ENCODE peak calls at places on chromosomes 11 and 22, in nine cellular contexts. One of them, this sample, is unnamed.

GRCh38 chr22:25025586-25025985 is 73.1 kb downstream of the KIAA1671 start:
- DNase-seq in AG09309: no peak
- DNase-seq in cardiac muscle cell: no peak
- DNase-seq in smooth muscle cell of the brain vasculature: no peak
- DNase-seq in T47D: no peak
- DNase-seq in D341Med: no peak
- DNase-seq in kidney: no peak
- DNase-seq in astrocyte of the spinal cord: no peak
- DNase-seq in left lung: no peak
- DNase-seq in this sample: no peak

GRCh38 chr11:100980156-100980555 is 149.5 kb downstream of the PGR start:
- DNase-seq in AG09309: no peak
- DNase-seq in cardiac muscle cell: peak
- DNase-seq in smooth muscle cell of the brain vasculature: peak
- DNase-seq in T47D: peak
- DNase-seq in D341Med: no peak
- DNase-seq in kidney: no peak
- DNase-seq in astrocyte of the spinal cord: peak
- DNase-seq in left lung: no peak
- DNase-seq in this sample: peak

GRCh38 chr22:42994917-42995562 is 19.9 kb downstream of the PACSIN2 start:
- DNase-seq in AG09309: peak
- DNase-seq in cardiac muscle cell: peak
- DNase-seq in smooth muscle cell of the brain vasculature: peak
- DNase-seq in T47D: peak
- DNase-seq in D341Med: no peak
- DNase-seq in kidney: peak
- DNase-seq in astrocyte of the spinal cord: peak
- DNase-seq in left lung: peak
- DNase-seq in this sample: peak

GRCh38 chr11:61477734-61478148 is 30.8 kb upstream of the LRRC10B start:
- DNase-seq in AG09309: no peak
- DNase-seq in cardiac muscle cell: no peak
- DNase-seq in smooth muscle cell of the brain vasculature: no peak
- DNase-seq in T47D: peak
- DNase-seq in D341Med: peak
- DNase-seq in kidney: no peak
- DNase-seq in astrocyte of the spinal cord: no peak
- DNase-seq in left lung: peak
- DNase-seq in this sample: peak

GRCh38 chr22:21055564-21055834 is 9.8 kb downstream of the LRRC74B start:
- DNase-seq in AG09309: no peak
- DNase-seq in cardiac muscle cell: no peak
- DNase-seq in smooth muscle cell of the brain vasculature: no peak
- DNase-seq in T47D: no peak
- DNase-seq in D341Med: no peak
- DNase-seq in kidney: no peak
- DNase-seq in astrocyte of the spinal cord: no peak
- DNase-seq in left lung: no peak
- DNase-seq in this sample: no peak

GRCh38 chr11:57294225-57295131 is 30.3 kb downstream of the TNKS1BP1 start:
- DNase-seq in AG09309: no peak
- DNase-seq in cardiac muscle cell: peak
- DNase-seq in smooth muscle cell of the brain vasculature: peak
- DNase-seq in T47D: no peak
- DNase-seq in D341Med: peak
- DNase-seq in kidney: no peak
- DNase-seq in astrocyte of the spinal cord: peak
- DNase-seq in left lung: peak
- DNase-seq in this sample: no peak

GRCh38 chr11:35330924-35331323 is 88.4 kb downstream of the SLC1A2 start:
- DNase-seq in AG09309: no peak
- DNase-seq in cardiac muscle cell: no peak
- DNase-seq in smooth muscle cell of the brain vasculature: no peak
- DNase-seq in T47D: no peak
- DNase-seq in D341Med: no peak
- DNase-seq in kidney: no peak
- DNase-seq in astrocyte of the spinal cord: no peak
- DNase-seq in left lung: no peak
- DNase-seq in this sample: no peak

GRCh38 chr11:92152245-92152644 is 72.4 kb upstream of the FAT3 start:
- DNase-seq in AG09309: no peak
- DNase-seq in cardiac muscle cell: no peak
- DNase-seq in smooth muscle cell of the brain vasculature: no peak
- DNase-seq in T47D: no peak
- DNase-seq in D341Med: peak
- DNase-seq in kidney: no peak
- DNase-seq in astrocyte of the spinal cord: no peak
- DNase-seq in left lung: no peak
- DNase-seq in this sample: peak

GRCh38 chr22:19566599-19567382 is 42.6 kb upstream of the CLDN5 start:
- DNase-seq in AG09309: no peak
- DNase-seq in cardiac muscle cell: no peak
- DNase-seq in smooth muscle cell of the brain vasculature: no peak
- DNase-seq in T47D: no peak
- DNase-seq in D341Med: no peak
- DNase-seq in kidney: no peak
- DNase-seq in astrocyte of the spinal cord: no peak
- DNase-seq in left lung: no peak
- DNase-seq in this sample: no peak

GRCh38 chr11:35236667-35237003 is 97.7 kb downstream of the CD44 start:
- DNase-seq in AG09309: peak
- DNase-seq in cardiac muscle cell: peak
- DNase-seq in smooth muscle cell of the brain vasculature: no peak
- DNase-seq in T47D: no peak
- DNase-seq in D341Med: no peak
- DNase-seq in kidney: peak
- DNase-seq in astrocyte of the spinal cord: peak
- DNase-seq in left lung: no peak
- DNase-seq in this sample: no peak

GRCh38 chr11:134512061-134512460 is 100.0 kb upstream of the B3GAT1 start:
- DNase-seq in AG09309: no peak
- DNase-seq in cardiac muscle cell: no peak
- DNase-seq in smooth muscle cell of the brain vasculature: no peak
- DNase-seq in T47D: no peak
- DNase-seq in D341Med: no peak
- DNase-seq in kidney: peak
- DNase-seq in astrocyte of the spinal cord: no peak
- DNase-seq in left lung: peak
- DNase-seq in this sample: no peak

GRCh38 chr22:24370426-24370825 is 57.0 kb upstream of the ADORA2A start:
- DNase-seq in AG09309: no peak
- DNase-seq in cardiac muscle cell: no peak
- DNase-seq in smooth muscle cell of the brain vasculature: no peak
- DNase-seq in T47D: no peak
- DNase-seq in D341Med: no peak
- DNase-seq in kidney: no peak
- DNase-seq in astrocyte of the spinal cord: no peak
- DNase-seq in left lung: no peak
- DNase-seq in this sample: no peak

GRCh38 chr22:45511847-45512261 is 9.2 kb downstream of the FBLN1 start:
- DNase-seq in AG09309: peak
- DNase-seq in cardiac muscle cell: peak
- DNase-seq in smooth muscle cell of the brain vasculature: peak
- DNase-seq in T47D: no peak
- DNase-seq in D341Med: no peak
- DNase-seq in kidney: peak
- DNase-seq in astrocyte of the spinal cord: peak
- DNase-seq in left lung: peak
- DNase-seq in this sample: no peak

GRCh38 chr11:117828641-117829368 is 4.3 kb upstream of the FXYD2 start:
- DNase-seq in AG09309: no peak
- DNase-seq in cardiac muscle cell: peak
- DNase-seq in smooth muscle cell of the brain vasculature: no peak
- DNase-seq in T47D: no peak
- DNase-seq in D341Med: no peak
- DNase-seq in kidney: peak
- DNase-seq in astrocyte of the spinal cord: peak
- DNase-seq in left lung: peak
- DNase-seq in this sample: peak

GRCh38 chr11:119480375-119481020 is 57.5 kb upstream of the THY1 start:
- DNase-seq in AG09309: no peak
- DNase-seq in cardiac muscle cell: no peak
- DNase-seq in smooth muscle cell of the brain vasculature: no peak
- DNase-seq in T47D: no peak
- DNase-seq in D341Med: no peak
- DNase-seq in kidney: peak
- DNase-seq in astrocyte of the spinal cord: no peak
- DNase-seq in left lung: no peak
- DNase-seq in this sample: no peak

GRCh38 chr11:128481135-128481534 is 106.2 kb downstream of the ETS1 start:
- DNase-seq in AG09309: peak
- DNase-seq in cardiac muscle cell: peak
- DNase-seq in smooth muscle cell of the brain vasculature: no peak
- DNase-seq in T47D: no peak
- DNase-seq in D341Med: no peak
- DNase-seq in kidney: no peak
- DNase-seq in astrocyte of the spinal cord: peak
- DNase-seq in left lung: no peak
- DNase-seq in this sample: no peak

GRCh38 chr22:35517207-35517606 is 23.4 kb upstream of the RASD2 start:
- DNase-seq in AG09309: no peak
- DNase-seq in cardiac muscle cell: no peak
- DNase-seq in smooth muscle cell of the brain vasculature: no peak
- DNase-seq in T47D: no peak
- DNase-seq in D341Med: no peak
- DNase-seq in kidney: no peak
- DNase-seq in astrocyte of the spinal cord: no peak
- DNase-seq in left lung: no peak
- DNase-seq in this sample: no peak

GRCh38 chr22:37329239-37330140 is 47.2 kb downstream of the CYTH4 start:
- DNase-seq in AG09309: no peak
- DNase-seq in cardiac muscle cell: no peak
- DNase-seq in smooth muscle cell of the brain vasculature: no peak
- DNase-seq in T47D: no peak
- DNase-seq in D341Med: no peak
- DNase-seq in kidney: no peak
- DNase-seq in astrocyte of the spinal cord: no peak
- DNase-seq in left lung: peak
- DNase-seq in this sample: peak

GRCh38 chr11:2701898-2702434 is 2.2 kb upstream of the KCNQ1OT1 start:
- DNase-seq in AG09309: no peak
- DNase-seq in cardiac muscle cell: no peak
- DNase-seq in smooth muscle cell of the brain vasculature: no peak
- DNase-seq in T47D: no peak
- DNase-seq in D341Med: no peak
- DNase-seq in kidney: no peak
- DNase-seq in astrocyte of the spinal cord: no peak
- DNase-seq in left lung: no peak
- DNase-seq in this sample: no peak

This sample was measured in ACHN.